ENCODE peak calls at places on chromosomes 11 and 22, in six cellular contexts. One of them, this sample, is unnamed. For H3K27me3, the result is how much of the 10 kb centered on the place peaks cover.

GRCh38 chr22:26610072-26610958 is 7.5 kb downstream of the CRYBB1 start:
- DNase-seq in heart left ventricle: no peak
- DNase-seq in GM23248: peak
- DNase-seq in cardiac muscle cell: no peak
- DNase-seq in mesendoderm: no peak
- DNase-seq in Peyer's patch: no peak
- DNase-seq in this sample: no peak

GRCh38 chr11:63862923-63863322 is 24.0 kb downstream of the MARK2 start:
- DNase-seq in mesendoderm: no peak
- DNase-seq in GM23248: no peak
- DNase-seq in Peyer's patch: peak
- DNase-seq in heart left ventricle: no peak
- DNase-seq in cardiac muscle cell: no peak
- DNase-seq in this sample: no peak

GRCh38 chr11:113553905-113554304 is 78.7 kb upstream of the DRD2 start:
- DNase-seq in cardiac muscle cell: peak
- DNase-seq in heart left ventricle: no peak
- DNase-seq in mesendoderm: no peak
- DNase-seq in Peyer's patch: no peak
- DNase-seq in GM23248: peak
- DNase-seq in this sample: no peak

GRCh38 chr22:29078036-29078868 is 5.4 kb downstream of the KREMEN1 start:
- DNase-seq in Peyer's patch: no peak
- DNase-seq in GM23248: no peak
- DNase-seq in heart left ventricle: no peak
- DNase-seq in cardiac muscle cell: no peak
- DNase-seq in mesendoderm: no peak
- DNase-seq in this sample: no peak

GRCh38 chr22:19769393-19769715 is 8.8 kb downstream of the TBX1 start:
- DNase-seq in GM23248: no peak
- DNase-seq in Peyer's patch: no peak
- DNase-seq in cardiac muscle cell: no peak
- DNase-seq in mesendoderm: no peak
- DNase-seq in heart left ventricle: no peak
- DNase-seq in this sample: no peak

GRCh38 chr22:26848244-26848920 is 191.0 kb downstream of the MIAT start:
- DNase-seq in GM23248: no peak
- DNase-seq in cardiac muscle cell: no peak
- DNase-seq in heart left ventricle: no peak
- DNase-seq in mesendoderm: peak
- DNase-seq in Peyer's patch: no peak
- DNase-seq in this sample: no peak

GRCh38 chr11:65555693-65556231 is 2.4 kb downstream of the LTBP3 start:
- DNase-seq in mesendoderm: peak
- DNase-seq in Peyer's patch: no peak
- DNase-seq in cardiac muscle cell: no peak
- DNase-seq in heart left ventricle: peak
- DNase-seq in GM23248: peak
- DNase-seq in this sample: no peak

GRCh38 chr11:61782841-61783240 is 9.6 kb downstream of the TMEM258 start:
- DNase-seq in mesendoderm: no peak
- DNase-seq in Peyer's patch: no peak
- DNase-seq in cardiac muscle cell: no peak
- DNase-seq in GM23248: no peak
- DNase-seq in heart left ventricle: no peak
- DNase-seq in this sample: no peak

GRCh38 chr22:37464181-37464580 is 22.0 kb downstream of the MFNG start:
- DNase-seq in heart left ventricle: no peak
- DNase-seq in GM23248: no peak
- DNase-seq in mesendoderm: no peak
- DNase-seq in cardiac muscle cell: no peak
- DNase-seq in Peyer's patch: no peak
- DNase-seq in this sample: no peak

GRCh38 chr11:128324531-128325141 is 262.7 kb downstream of the ETS1 start:
- DNase-seq in Peyer's patch: no peak
- DNase-seq in GM23248: no peak
- DNase-seq in cardiac muscle cell: peak
- DNase-seq in heart left ventricle: no peak
- DNase-seq in mesendoderm: no peak
- DNase-seq in this sample: no peak

GRCh38 chr22:23692598-23693291 is 1.9 kb downstream of the RGL4 start:
- DNase-seq in mesendoderm: peak
- DNase-seq in cardiac muscle cell: peak
- DNase-seq in Peyer's patch: peak
- DNase-seq in GM23248: no peak
- DNase-seq in heart left ventricle: no peak
- DNase-seq in this sample: no peak

GRCh38 chr11:117839234-117839882 is 14.8 kb upstream of the FXYD2 start:
- DNase-seq in heart left ventricle: peak
- DNase-seq in cardiac muscle cell: no peak
- DNase-seq in GM23248: no peak
- DNase-seq in mesendoderm: no peak
- DNase-seq in Peyer's patch: no peak
- DNase-seq in this sample: no peak

GRCh38 chr22:25223269-25223850 is 3.9 kb downstream of the CRYBB2 start:
- DNase-seq in GM23248: no peak
- DNase-seq in cardiac muscle cell: no peak
- DNase-seq in mesendoderm: no peak
- DNase-seq in Peyer's patch: no peak
- DNase-seq in heart left ventricle: no peak
- DNase-seq in this sample: peak

GRCh38 chr22:35154937-35155387 is 89.0 kb downstream of the ISX start:
- DNase-seq in heart left ventricle: peak
- DNase-seq in Peyer's patch: peak
- DNase-seq in GM23248: peak
- DNase-seq in mesendoderm: peak
- DNase-seq in cardiac muscle cell: peak
- DNase-seq in this sample: peak

GRCh38 chr22:41668971-41669911 is 19.4 kb downstream of the SNU13 start:
- DNase-seq in heart left ventricle: no peak
- DNase-seq in Peyer's patch: no peak
- DNase-seq in mesendoderm: peak
- DNase-seq in cardiac muscle cell: no peak
- DNase-seq in GM23248: peak
- DNase-seq in this sample: no peak

GRCh38 chr11:107747622-107748021 is 35.8 kb upstream of the SLN start:
- DNase-seq in mesendoderm: peak
- DNase-seq in GM23248: no peak
- DNase-seq in Peyer's patch: no peak
- DNase-seq in cardiac muscle cell: peak
- DNase-seq in heart left ventricle: no peak
- DNase-seq in this sample: no peak

GRCh38 chr22:37174964-37175363 is 13.1 kb downstream of the C1QTNF6 start:
- DNase-seq in cardiac muscle cell: no peak
- DNase-seq in Peyer's patch: no peak
- DNase-seq in mesendoderm: no peak
- DNase-seq in heart left ventricle: no peak
- DNase-seq in GM23248: no peak
- DNase-seq in this sample: no peak

GRCh38 chr11:114079406-114080072 is 20.0 kb downstream of the ZBTB16 start:
- DNase-seq in heart left ventricle: no peak
- DNase-seq in mesendoderm: no peak
- DNase-seq in Peyer's patch: no peak
- DNase-seq in GM23248: peak
- DNase-seq in cardiac muscle cell: no peak
- DNase-seq in this sample: no peak

GRCh38 chr22:19360300-19360792 is 68.8 kb upstream of the CLTCL1 start:
- DNase-seq in mesendoderm: peak
- DNase-seq in cardiac muscle cell: no peak
- DNase-seq in GM23248: no peak
- DNase-seq in heart left ventricle: no peak
- DNase-seq in Peyer's patch: no peak
- DNase-seq in this sample: no peak

GRCh38 chr22:46758867-46759290 is 3.6 kb upstream of the TBC1D22A start:
- DNase-seq in Peyer's patch: peak
- DNase-seq in cardiac muscle cell: peak
- DNase-seq in GM23248: peak
- DNase-seq in heart left ventricle: no peak
- DNase-seq in mesendoderm: peak
- DNase-seq in this sample: peak

GRCh38 chr11:41320233-41320993 is 139.0 kb downstream of the LRRC4C start:
- DNase-seq in cardiac muscle cell: no peak
- DNase-seq in Peyer's patch: no peak
- DNase-seq in GM23248: no peak
- DNase-seq in heart left ventricle: no peak
- DNase-seq in mesendoderm: no peak
- DNase-seq in this sample: no peak

GRCh38 chr11:75143420-75143731 is 7.5 kb upstream of the SLCO2B1 start:
- DNase-seq in Peyer's patch: no peak
- DNase-seq in mesendoderm: no peak
- DNase-seq in cardiac muscle cell: no peak
- DNase-seq in GM23248: no peak
- DNase-seq in heart left ventricle: no peak
- DNase-seq in this sample: no peak
- H3K4me3 ChIP-seq in Peyer's patch: no peak
- H3K4me3 ChIP-seq in mesendoderm: no peak
- H3K4me3 ChIP-seq in cardiac muscle cell: no peak
- H3K4me3 ChIP-seq in GM23248: peak
- H3K4me3 ChIP-seq in heart left ventricle: no peak
- H3K4me3 ChIP-seq in this sample: no peak

GRCh38 chr11:31817054-31817620 is 6.0 kb upstream of the PAX6 start:
- DNase-seq in heart left ventricle: no peak
- DNase-seq in cardiac muscle cell: no peak
- DNase-seq in mesendoderm: peak
- DNase-seq in Peyer's patch: peak
- DNase-seq in GM23248: no peak
- DNase-seq in this sample: no peak
- H3K27me3 ChIP-seq in heart left ventricle: half or more
- H3K27me3 ChIP-seq in cardiac muscle cell: half or more
- H3K27me3 ChIP-seq in mesendoderm: half or more
- H3K27me3 ChIP-seq in Peyer's patch: under half
- H3K27me3 ChIP-seq in GM23248: half or more
- H3K27me3 ChIP-seq in this sample: half or more

GRCh38 chr11:60753309-60753708 is 3.4 kb upstream of the MS4A15 start:
- DNase-seq in heart left ventricle: no peak
- DNase-seq in Peyer's patch: no peak
- DNase-seq in cardiac muscle cell: no peak
- DNase-seq in GM23248: no peak
- DNase-seq in mesendoderm: peak
- DNase-seq in this sample: no peak

GRCh38 chr11:60761436-60762190 is 4.9 kb downstream of the MS4A15 start:
- DNase-seq in cardiac muscle cell: no peak
- DNase-seq in Peyer's patch: no peak
- DNase-seq in mesendoderm: no peak
- DNase-seq in GM23248: no peak
- DNase-seq in heart left ventricle: no peak
- DNase-seq in this sample: no peak

GRCh38 chr11:60754887-60755286 is 1.8 kb upstream of the MS4A15 start:
- DNase-seq in GM23248: no peak
- DNase-seq in heart left ventricle: no peak
- DNase-seq in cardiac muscle cell: no peak
- DNase-seq in mesendoderm: no peak
- DNase-seq in Peyer's patch: no peak
- DNase-seq in this sample: no peak

GRCh38 chr11:60757231-60757800 is 649 bp downstream of the MS4A15 start:
- DNase-seq in heart left ventricle: no peak
- DNase-seq in cardiac muscle cell: no peak
- DNase-seq in Peyer's patch: peak
- DNase-seq in GM23248: no peak
- DNase-seq in mesendoderm: no peak
- DNase-seq in this sample: no peak

GRCh38 chr11:60756307-60757032 is at the start of gene MS4A15:
- DNase-seq in mesendoderm: peak
- DNase-seq in Peyer's patch: peak
- DNase-seq in heart left ventricle: no peak
- DNase-seq in GM23248: peak
- DNase-seq in cardiac muscle cell: peak
- DNase-seq in this sample: peak
- H3K27ac ChIP-seq in mesendoderm: no peak
- H3K27ac ChIP-seq in Peyer's patch: no peak
- H3K27ac ChIP-seq in heart left ventricle: no peak
- H3K27ac ChIP-seq in GM23248: no peak
- H3K27ac ChIP-seq in cardiac muscle cell: no peak
- H3K27ac ChIP-seq in this sample: no peak

DNA sequence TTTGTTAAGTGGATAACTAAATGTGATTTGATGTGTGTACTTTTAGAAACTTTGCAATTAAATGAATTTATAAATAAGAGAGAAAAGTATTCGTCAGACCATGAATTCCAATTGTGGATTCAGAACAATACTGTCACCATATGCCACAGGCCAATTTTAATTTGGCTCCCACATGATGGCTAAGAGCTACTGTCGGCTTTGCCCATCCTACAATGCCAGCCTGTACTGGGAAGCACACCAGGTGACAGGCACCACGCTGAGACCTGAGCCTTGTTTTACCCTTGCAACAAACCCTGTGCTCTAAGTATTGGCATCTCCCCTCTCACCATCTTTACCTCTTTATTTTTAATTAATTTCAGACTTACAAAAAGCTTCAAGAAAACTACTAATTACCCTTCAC is 14.0 kb downstream of the RAB30 start:
- DNase-seq in mesendoderm: no peak
- DNase-seq in Peyer's patch: no peak
- DNase-seq in GM23248: no peak
- DNase-seq in heart left ventricle: no peak
- DNase-seq in cardiac muscle cell: no peak
- DNase-seq in this sample: no peak
- H3K4me3 ChIP-seq in mesendoderm: no peak
- H3K4me3 ChIP-seq in Peyer's patch: no peak
- H3K4me3 ChIP-seq in GM23248: no peak
- H3K4me3 ChIP-seq in heart left ventricle: no peak
- H3K4me3 ChIP-seq in cardiac muscle cell: no peak
- H3K4me3 ChIP-seq in this sample: no peak

DNA sequence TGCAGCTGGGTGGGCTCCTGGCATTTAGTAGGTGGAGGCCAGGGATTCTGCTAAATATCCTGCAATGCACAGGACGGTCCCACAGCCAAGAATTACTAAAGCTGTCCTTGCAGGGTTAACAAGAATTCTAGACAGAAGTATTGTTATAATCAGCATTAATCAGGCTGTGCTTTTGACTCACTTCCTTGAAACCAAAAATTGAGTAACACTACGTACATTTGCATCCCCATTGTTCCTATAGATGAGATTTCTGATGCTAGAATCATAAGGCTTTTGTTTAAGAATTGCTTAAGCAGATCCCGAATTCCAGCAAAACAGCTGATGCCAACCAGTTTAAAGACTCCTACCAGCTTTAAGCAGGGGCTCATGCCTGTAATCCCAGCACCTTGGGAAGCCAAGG is 11.4 kb downstream of the SLC6A5 start:
- DNase-seq in GM23248: no peak
- DNase-seq in heart left ventricle: no peak
- DNase-seq in cardiac muscle cell: no peak
- DNase-seq in Peyer's patch: no peak
- DNase-seq in mesendoderm: no peak
- DNase-seq in this sample: no peak
- H3K27me3 ChIP-seq in GM23248: under half
- H3K27me3 ChIP-seq in heart left ventricle: half or more
- H3K27me3 ChIP-seq in cardiac muscle cell: half or more
- H3K27me3 ChIP-seq in Peyer's patch: under half
- H3K27me3 ChIP-seq in mesendoderm: under half
- H3K27me3 ChIP-seq in this sample: under half